ENCODE peak calls at places on chromosomes 2 and 18, in four cellular contexts. G is suprapubic skin, A is K562, J is H1. C is an unnamed sample.

GRCh38 chr2:41872646-41873045 is 175.2 kb upstream of the PKDCC start:
- DNase-seq in G (no peak), A (no peak), J (no peak), C (no peak)

GRCh38 chr2:215830313-215830712 is 183.0 kb downstream of the MREG start:
- DNase-seq in G (no peak), A (peak; percentile 71), J (no peak), C (no peak)

GRCh38 chr2:186129767-186130581 is 356.1 kb upstream of the ZC3H15 start:
- DNase-seq in G (no peak), A (no peak), J (no peak), C (no peak)

GRCh38 chr18:57660961-57661360 is 39.3 kb upstream of the NARS1 start:
- DNase-seq in G (no peak), A (peak; percentile 39), J (no peak), C (no peak)

GRCh38 chr2:202638710-202639109 is 3.9 kb downstream of the FAM117B start:
- DNase-seq in G (no peak), A (no peak), J (no peak), C (no peak)

GRCh38 chr2:143730155-143730949 is 601.1 kb downstream of the ARHGAP15 start:
- DNase-seq in G (no peak), A (no peak), J (no peak), C (no peak)

GRCh38 chr18:71849407-71849806 is 694.7 kb downstream of the CBLN2 start:
- DNase-seq in G (no peak), A (no peak), J (no peak), C (no peak)

GRCh38 chr18:24270358-24270936 is 127.2 kb downstream of the OSBPL1A start:
- DNase-seq in G (no peak), A (no peak), J (no peak), C (no peak)

GRCh38 chr2:236211281-236211680 is 43.1 kb upstream of the GBX2 start:
- DNase-seq in G (no peak), A (no peak), J (no peak), C (no peak)

GRCh38 chr2:72710418-72711152 is 115.2 kb downstream of the EXOC6B start:
- DNase-seq in G (no peak), A (no peak), J (no peak), C (no peak)

GRCh38 chr2:68377137-68377780 is 12.2 kb downstream of the PLEK start:
- DNase-seq in G (no peak), A (no peak), J (no peak), C (no peak)
- TF ChIP-seq POLR2AphosphoS5 in G (no peak), A (no peak), J (no peak), C (no peak)

DNA sequence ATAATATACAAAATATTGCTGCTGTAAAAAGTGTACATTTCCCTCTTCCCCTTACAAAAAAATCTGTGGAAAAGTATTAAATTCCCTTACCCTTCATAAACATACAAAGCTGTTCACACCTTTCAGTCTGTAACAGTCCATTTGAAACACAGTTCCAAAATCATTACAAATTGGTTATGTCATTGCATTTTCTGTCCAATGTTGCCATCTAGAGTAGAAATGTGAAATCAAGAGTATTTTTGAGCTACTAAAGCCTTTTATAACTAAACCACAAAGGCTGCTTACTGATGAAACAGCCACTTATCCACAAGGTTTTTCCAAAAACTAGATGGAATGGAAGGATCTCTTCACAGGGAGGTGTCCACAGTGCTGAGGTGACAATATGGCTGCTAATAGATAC is 72.5 kb downstream of the SS18 start:
- DNase-seq in G (no peak), A (no peak), J (no peak), C (no peak)
- TF ChIP-seq CTCF in G (no peak), A (no peak), J (no peak), C (no peak)

DNA sequence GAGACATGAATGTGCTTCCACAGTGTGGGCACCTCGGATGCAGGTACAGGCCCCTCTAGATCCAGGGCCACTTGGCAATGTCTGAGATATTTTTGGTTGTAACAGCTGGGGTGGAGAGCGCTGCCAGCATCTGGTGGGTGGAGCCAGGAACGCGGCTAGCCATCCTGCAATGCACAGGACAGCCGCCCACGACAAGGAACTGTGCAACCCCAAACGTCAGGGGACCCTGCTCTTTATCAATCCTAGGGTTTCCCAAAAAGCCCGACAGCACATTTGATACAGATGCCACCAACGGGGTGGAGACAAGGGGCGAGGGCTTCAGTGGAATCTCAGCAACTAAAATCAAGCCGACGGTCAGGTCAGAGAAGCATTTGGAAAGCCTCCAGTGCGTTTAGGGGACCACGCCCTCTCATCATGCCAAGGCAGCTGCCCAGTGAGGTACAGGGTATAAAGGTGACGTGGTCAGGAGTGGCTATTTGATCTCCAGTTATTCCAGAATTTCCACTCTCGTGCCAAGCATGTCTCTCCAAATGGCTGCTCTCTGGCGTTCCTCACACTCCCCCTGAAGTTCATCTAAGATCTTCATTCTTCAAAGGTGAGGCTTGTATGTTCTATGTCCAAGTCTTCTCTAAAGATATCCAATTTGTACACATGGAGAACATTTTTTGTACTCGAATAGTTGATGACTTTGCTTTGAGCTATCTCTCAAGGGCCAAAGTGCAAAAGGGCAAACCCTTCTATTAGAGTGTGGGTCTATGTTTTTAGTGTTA is 55.7 kb downstream of the LRRFIP1 start:
- DNase-seq in G (no peak), A (no peak), J (no peak), C (no peak)
- H3K4me3 ChIP-seq in G (no peak overlapping the region), A (no peak overlapping the region), J (no peak overlapping the region), C (no peak overlapping the region)

GRCh38 chr2:241224068-241224850 is 35.8 kb downstream of the ANO7 start:
- DNase-seq in G (peak; percentile 55), A (no peak), J (no peak), C (no peak)
- TF ChIP-seq POLR2AphosphoS5 in G (no peak), A (no peak), J (no peak), C (no peak)

GRCh38 chr2:196853301-196854087 is 44.3 kb upstream of the C2orf66 start:
- DNase-seq in G (no peak), A (no peak), J (no peak), C (no peak)

GRCh38 chr2:196851068-196851467 is 41.9 kb upstream of the C2orf66 start:
- DNase-seq in G (no peak), A (no peak), J (no peak), C (no peak)

GRCh38 chr2:196845371-196845770 is 36.2 kb upstream of the C2orf66 start:
- DNase-seq in G (no peak), A (no peak), J (no peak), C (no peak)

GRCh38 chr2:196846295-196846694 is 37.1 kb upstream of the C2orf66 start:
- DNase-seq in G (no peak), A (no peak), J (no peak), C (no peak)

DNA sequence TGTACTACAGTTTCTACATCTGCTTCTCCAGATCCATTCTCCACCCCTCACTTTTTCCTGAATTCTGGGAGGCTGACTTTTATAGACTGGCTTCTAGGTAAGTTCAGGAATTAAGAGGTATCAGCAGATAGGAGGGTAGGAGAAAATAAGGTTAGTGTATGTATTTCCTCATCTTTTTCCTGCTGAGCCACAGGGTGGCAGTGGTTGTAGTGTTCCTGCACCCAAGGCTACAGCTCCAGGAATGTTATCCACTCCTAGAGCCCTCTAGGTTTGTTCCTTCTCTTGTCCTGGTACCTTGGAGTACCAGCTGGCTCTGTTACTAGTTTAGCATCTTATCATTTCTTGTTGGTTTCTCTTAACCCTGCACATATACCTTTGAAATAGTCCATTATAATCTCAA is 40.7 kb upstream of the C2orf66 start:
- DNase-seq in G (no peak), A (peak; percentile 8), J (no peak), C (no peak)
- TF ChIP-seq CTCF in G (no peak), A (peak; percentile 23), J (peak; percentile 24), C (no peak)

DNA sequence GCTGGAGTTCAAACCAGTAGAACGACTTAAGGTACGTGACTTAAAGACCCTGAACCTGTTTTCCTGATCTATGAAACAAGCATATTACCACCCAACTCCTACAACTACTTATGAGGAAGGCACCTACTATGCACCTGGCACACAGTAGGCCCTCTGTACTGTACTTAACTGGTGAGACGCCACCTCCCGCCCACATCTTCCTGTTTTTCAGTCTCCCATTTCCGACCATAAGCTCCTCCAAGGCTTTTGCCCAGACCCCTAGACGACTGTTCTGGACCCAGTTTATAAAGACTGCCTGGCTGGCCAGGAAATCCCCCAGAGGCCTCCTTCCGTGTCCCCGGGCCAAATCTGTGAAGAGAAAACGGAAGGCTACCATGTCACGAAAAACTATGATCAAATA is 1.5 kb downstream of the GALNT14 start:
- DNase-seq in G (no peak), A (no peak), J (no peak), C (peak; percentile 32)
- H3K4me3 ChIP-seq in G (no peak overlapping the region), A (no peak overlapping the region), J (peak overlapping the region; percentile 63), C (peak overlapping the region; percentile 56)

GRCh38 chr2:66528974-66529724 is 94.2 kb downstream of the MEIS1 start:
- DNase-seq in G (no peak), A (no peak), J (no peak), C (no peak)
- TF ChIP-seq POLR2AphosphoS5 in G (no peak), A (no peak), J (no peak), C (no peak)

GRCh38 chr18:50398099-50398498 is 23.3 kb downstream of the SKA1 start:
- DNase-seq in G (no peak), A (no peak), J (no peak), C (no peak)

GRCh38 chr18:50398947-50399346 is 24.1 kb downstream of the SKA1 start:
- DNase-seq in G (no peak), A (no peak), J (no peak), C (no peak)

GRCh38 chr18:50401888-50402287 is 27.0 kb downstream of the SKA1 start:
- DNase-seq in G (no peak), A (peak; percentile 76), J (no peak), C (no peak)

GRCh38 chr18:50399582-50399981 is 24.7 kb downstream of the SKA1 start:
- DNase-seq in G (no peak), A (no peak), J (no peak), C (no peak)

DNA sequence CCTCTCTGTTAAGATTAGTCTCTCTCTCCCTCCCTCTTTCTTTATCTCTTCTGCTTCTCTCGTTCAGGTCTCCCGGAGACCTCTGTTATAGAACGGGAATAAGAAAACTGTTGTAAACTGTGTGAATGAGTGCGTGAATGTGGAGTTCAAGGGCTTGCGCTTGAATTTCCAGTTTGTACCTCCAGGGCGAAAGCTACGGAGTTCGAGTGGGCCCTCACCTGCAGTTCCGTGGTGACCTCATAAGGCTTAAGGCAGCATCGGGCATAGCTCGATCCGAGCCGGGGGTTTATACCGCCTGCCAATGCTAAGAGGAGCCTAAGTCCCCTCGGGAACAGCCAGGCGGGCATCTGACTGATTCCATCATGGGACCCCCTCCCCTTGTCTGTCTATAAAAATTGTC is 26.5 kb downstream of the SKA1 start:
- DNase-seq in G (no peak), A (no peak), J (no peak), C (no peak)
- TF ChIP-seq CTCF in G (no peak), A (no peak), J (no peak), C (no peak)

C was measured in vagina.